ENCODE peak calls at places on chromosomes 4 and X, in eight cellular contexts. U is colonic mucosa, P is kidney, S is IMR-90, G is GM23248, A is keratinocyte, O is endodermal cell, C is DND-41. B is an unnamed sample.

GRCh38 chr4:109826719-109827118 is 1.1 kb upstream of the RRH start:
- DNase-seq in U (no peak), P (no peak), S (peak; percentile 33), G (peak; percentile 56), A (no peak), O (no peak), C (no peak), B (no peak)

GRCh38 chr4:1523907-1524636 is 117.8 kb upstream of the NKX1-1 start:
- DNase-seq in U (no peak), P (peak; percentile 75), S (no peak), G (no peak), A (no peak), O (no peak), C (no peak), B (no peak)

GRCh38 chr4:72031868-72032619 is at the start of gene NPFFR2:
- DNase-seq in U (no peak), P (peak; percentile 77), S (no peak), G (no peak), A (no peak), O (peak; percentile 92), C (no peak), B (peak; percentile 2)

GRCh38 chr4:76589402-76589801 is 154.4 kb downstream of the SHROOM3 start:
- DNase-seq in U (peak; percentile 68), P (no peak), S (peak; percentile 57), G (peak; percentile 88), A (no peak), O (peak; percentile 65), C (no peak), B (peak; percentile 38)

GRCh38 chr4:77465271-77465670 is 140.3 kb upstream of the CXCL13 start:
- DNase-seq in U (peak; percentile 24), P (no peak), S (no peak), G (peak; percentile 33), A (no peak), O (peak; percentile 78), C (no peak), B (peak; percentile 28)

GRCh38 chr4:165927366-165927765 is 54.3 kb downstream of the TLL1 start:
- DNase-seq in U (no peak), P (no peak), S (no peak), G (no peak), A (no peak), O (no peak), C (no peak), B (no peak)

GRCh38 chr4:105709081-105709450 is 482 bp downstream of the GSTCD start:
- DNase-seq in U (peak; percentile 42), P (no peak), S (no peak), G (peak; percentile 57), A (no peak), O (no peak), C (peak; percentile 34), B (peak; percentile 48)

GRCh38 chr4:93897559-93897958 is 69.0 kb downstream of the ATOH1 start:
- DNase-seq in U (no peak), P (no peak), S (no peak), G (peak; percentile 19), A (no peak), O (no peak), C (no peak), B (peak; percentile 1)

GRCh38 chrX:46044486-46044885 is 500.7 kb downstream of the ZNF674 start:
- DNase-seq in U (no peak), P (no peak), S (no peak), G (peak; percentile 20), A (no peak), O (no peak), C (no peak), B (peak; percentile 46)

GRCh38 chr4:14566518-14566917 is 435.8 kb upstream of the CPEB2 start:
- DNase-seq in U (no peak), P (no peak), S (peak; percentile 0), G (no peak), A (no peak), O (no peak), C (peak; percentile 6), B (peak; percentile 77)

GRCh38 chrX:118717703-118718391 is 9.6 kb upstream of the IL13RA1 start:
- DNase-seq in U (no peak), P (no peak), S (no peak), G (no peak), A (no peak), O (no peak), C (no peak), B (no peak)

GRCh38 chr4:42454755-42455154 is 57.5 kb downstream of the SHISA3 start:
- DNase-seq in U (no peak), P (no peak), S (no peak), G (peak; percentile 7), A (no peak), O (no peak), C (no peak), B (no peak)

GRCh38 chrX:47637546-47638195 is 7.9 kb upstream of the CFP start:
- DNase-seq in U (peak; percentile 53), P (peak; percentile 74), S (no peak), G (no peak), A (no peak), O (peak; percentile 92), C (no peak), B (no peak)

GRCh38 chrX:151151668-151152267 is 24.6 kb upstream of the GPR50 start:
- DNase-seq in U (peak; percentile 26), P (no peak), S (peak; percentile 54), G (peak; percentile 55), A (peak; percentile 32), O (peak; percentile 57), C (peak; percentile 28), B (peak; percentile 31)

GRCh38 chr4:163191999-163192398 is 25.3 kb upstream of the NAF1 start:
- DNase-seq in U (no peak), P (no peak), S (peak; percentile 39), G (peak; percentile 45), A (no peak), O (no peak), C (no peak), B (peak; percentile 23)

GRCh38 chrX:41176263-41176662 is 91.0 kb downstream of the USP9X start:
- DNase-seq in U (no peak), P (no peak), S (no peak), G (no peak), A (no peak), O (no peak), C (no peak), B (no peak)

GRCh38 chrX:119690921-119691716 is 1.8 kb downstream of the SEPTIN6 start:
- DNase-seq in U (no peak), P (no peak), S (peak; percentile 51), G (peak; percentile 69), A (no peak), O (no peak), C (peak; percentile 64), B (peak; percentile 8)

GRCh38 chrX:54473993-54474859 is 21.8 kb downstream of the FGD1 start:
- DNase-seq in U (no peak), P (peak; percentile 72), S (no peak), G (peak; percentile 24), A (peak; percentile 38), O (no peak), C (no peak), B (peak; percentile 76)

GRCh38 chr4:53617101-53617680 is 25.9 kb upstream of the LNX1 start:
- DNase-seq in U (no peak), P (no peak), S (peak; percentile 39), G (no peak), A (no peak), O (no peak), C (no peak), B (no peak)

GRCh38 chrX:2642146-2642545 is 48.9 kb upstream of the CD99 start:
- DNase-seq in U (no peak), P (no peak), S (no peak), G (no peak), A (no peak), O (peak; percentile 30), C (no peak), B (no peak)

GRCh38 chr4:47784222-47784621 is 53.6 kb downstream of the CORIN start:
- DNase-seq in U (no peak), P (no peak), S (no peak), G (no peak), A (no peak), O (no peak), C (no peak), B (peak; percentile 5)

GRCh38 chr4:56370377-56370776 is 16.9 kb downstream of the AASDH start:
- DNase-seq in U (no peak), P (no peak), S (no peak), G (no peak), A (no peak), O (no peak), C (no peak), B (no peak)

DNA sequence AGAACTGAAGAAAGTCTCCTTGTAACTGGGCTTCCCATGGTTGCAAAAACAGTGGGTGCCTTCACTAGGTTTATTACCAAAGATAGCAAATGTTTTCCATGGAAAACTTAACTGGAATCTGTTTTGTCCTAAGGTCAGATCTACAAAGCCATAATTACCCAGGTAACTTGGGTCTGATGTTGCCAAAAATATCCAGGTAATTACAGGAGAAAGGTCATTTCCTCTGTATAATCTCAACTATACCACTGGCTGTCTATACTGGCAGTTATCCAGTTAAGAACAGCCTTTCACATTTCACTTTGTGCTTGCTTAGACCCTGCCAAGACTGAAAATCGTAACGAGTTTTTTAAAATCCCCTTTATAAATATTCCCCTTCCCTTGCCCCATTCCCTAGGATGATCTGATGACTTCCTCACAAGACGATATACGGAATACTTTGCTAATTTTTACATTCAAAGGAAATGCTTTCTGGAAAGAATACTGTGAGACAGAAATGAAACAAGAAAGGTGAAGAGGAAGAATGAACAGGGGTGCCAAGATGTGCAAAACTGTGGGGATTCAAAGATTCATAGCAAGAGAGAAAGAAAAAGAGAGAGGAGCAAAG is 105.5 kb downstream of the MAML3 start:
- DNase-seq in U (no peak), P (no peak), S (no peak), G (no peak), A (no peak), O (no peak), C (no peak), B (no peak)
- H3K9ac ChIP-seq in U (peak overlapping the region; percentile 51), P (peak overlapping the region; percentile 7), S (peak overlapping the region; percentile 46), G (peak overlapping the region; percentile 75), A (no peak overlapping the region), O (peak overlapping the region; percentile 2), C (peak overlapping the region; percentile 58), B (no peak overlapping the region)

GRCh38 chr4:4919926-4920325 is 60.5 kb downstream of the MSX1 start:
- DNase-seq in U (no peak), P (no peak), S (no peak), G (peak; percentile 91), A (no peak), O (peak; percentile 17), C (no peak), B (no peak)
- H3K9me3 ChIP-seq in U (no peaks in the 10 kb centered on the region), P (peaks cover 5% of the 10 kb centered on the region), S (no peaks in the 10 kb centered on the region), G (no peaks in the 10 kb centered on the region), A (no peaks in the 10 kb centered on the region), O (peaks cover 3% of the 10 kb centered on the region), C (no peaks in the 10 kb centered on the region), B (no peaks in the 10 kb centered on the region)

DNA sequence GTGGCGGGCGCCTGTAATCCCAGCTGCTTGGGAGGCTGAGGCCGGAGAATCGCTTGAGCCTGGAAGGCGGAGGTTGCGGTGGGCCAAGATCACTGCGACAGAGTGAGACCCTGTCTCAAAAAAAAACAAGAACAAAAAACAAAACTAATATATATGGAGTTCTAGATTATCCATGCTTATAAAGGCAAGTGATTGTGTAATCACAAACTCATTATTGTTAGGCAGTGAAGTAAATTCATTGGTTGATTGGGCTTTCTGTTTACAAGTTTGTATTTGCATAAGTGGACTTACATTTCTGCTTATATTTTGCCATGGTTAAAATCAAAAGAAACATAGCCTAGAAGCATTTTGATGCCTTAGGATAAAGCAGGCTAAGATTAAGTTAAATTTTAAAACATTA is 2.5 kb upstream of the UBE2D3 start:
- DNase-seq in U (no peak), P (no peak), S (no peak), G (no peak), A (no peak), O (no peak), C (no peak), B (no peak)
- H3K9ac ChIP-seq in U (no peak overlapping the region), P (no peak overlapping the region), S (no peak overlapping the region), G (no peak overlapping the region), A (no peak overlapping the region), O (no peak overlapping the region), C (no peak overlapping the region), B (no peak overlapping the region)

GRCh38 chr4:102826890-102827673 is at the start of gene UBE2D3:
- DNase-seq in U (peak; percentile 90), P (peak; percentile 99), S (peak; percentile 97), G (peak; percentile 96), A (no peak), O (peak; percentile 97), C (peak; percentile 96), B (peak; percentile 94)
- H3K9me3 ChIP-seq in U (no peaks in the 10 kb centered on the region), P (no peaks in the 10 kb centered on the region), S (no peaks in the 10 kb centered on the region), G (no peaks in the 10 kb centered on the region), A (no peaks in the 10 kb centered on the region), O (no peaks in the 10 kb centered on the region), C (no peaks in the 10 kb centered on the region), B (no peaks in the 10 kb centered on the region)

B was measured in mammary epithelial cell.